ENCODE peak calls at places on chromosomes 6 and 20, in six cellular contexts. G, H, B, U, W and S are unnamed samples.

GRCh38 chr20:32251470-32251869 is 26.0 kb upstream of the KIF3B start:
- DNase-seq in U (no peak), B (no peak), G (no peak), H (no peak), W (no peak), S (no peak)

GRCh38 chr20:41734506-41734945 is 116.3 kb upstream of the CHD6 start:
- DNase-seq in U (peak), B (no peak), W (peak), G (peak), H (no peak), S (peak)

GRCh38 chr6:131191590-131191989 is 56.3 kb downstream of the AKAP7 start:
- DNase-seq in W (no peak), B (no peak), H (no peak), U (no peak), G (no peak), S (no peak)

GRCh38 chr6:22231616-22232015 is 65.2 kb downstream of the PRL start:
- DNase-seq in H (no peak), U (no peak), W (peak), G (no peak), B (no peak), S (no peak)

GRCh38 chr20:2005359-2005758 is 11.5 kb upstream of the PDYN start:
- DNase-seq in B (no peak), H (no peak), W (peak), G (no peak), U (no peak), S (no peak)

GRCh38 chr6:13273931-13274706 is 54.2 kb downstream of the TBC1D7 start:
- DNase-seq in B (peak), H (no peak), G (no peak), W (peak), U (no peak), S (no peak)

GRCh38 chr6:111668410-111668809 is 62.7 kb upstream of the TRAF3IP2 start:
- DNase-seq in H (no peak), W (no peak), B (no peak), G (no peak), U (no peak), S (peak)

GRCh38 chr6:126913658-126914057 is 204.8 kb upstream of the RSPO3 start:
- DNase-seq in U (no peak), B (no peak), H (no peak), G (no peak), W (no peak), S (no peak)

GRCh38 chr20:50107086-50107645 is 5.8 kb downstream of the UBE2V1 start:
- DNase-seq in G (no peak), H (no peak), U (no peak), B (no peak), W (no peak), S (no peak)

GRCh38 chr6:28725274-28725809 is 198.4 kb downstream of the TRIM27 start:
- DNase-seq in G (no peak), H (no peak), U (no peak), B (no peak), W (no peak), S (no peak)

GRCh38 chr20:52888096-52888495 is 84.1 kb upstream of the TSHZ2 start:
- DNase-seq in B (no peak), U (no peak), H (no peak), W (peak), G (no peak), S (no peak)

GRCh38 chr6:20826378-20826777 is 292.1 kb downstream of the CDKAL1 start:
- DNase-seq in H (no peak), U (no peak), B (no peak), G (no peak), W (peak), S (no peak)

GRCh38 chr6:37696841-37697735 is 595 bp downstream of the MDGA1 start:
- DNase-seq in G (peak), B (no peak), H (no peak), W (no peak), U (peak), S (peak)

GRCh38 chr20:47795214-47795667 is 10.0 kb upstream of the SULF2 start:
- DNase-seq in U (no peak), W (peak), B (no peak), G (no peak), H (no peak), S (no peak)

GRCh38 chr20:49615401-49616153 is 47.6 kb upstream of the PTGIS start:
- DNase-seq in W (peak), B (no peak), G (no peak), H (no peak), U (no peak), S (no peak)

GRCh38 chr6:154962751-154963150 is 32.4 kb upstream of the TIAM2 start:
- DNase-seq in W (peak), G (no peak), H (peak), B (no peak), U (no peak), S (no peak)

GRCh38 chr6:51753635-51754034 is 333.8 kb downstream of the PKHD1 start:
- DNase-seq in G (peak), U (no peak), H (no peak), W (no peak), B (no peak), S (no peak)

GRCh38 chr6:107786709-107787588 is 37.2 kb downstream of the SCML4 start:
- DNase-seq in H (no peak), B (no peak), W (no peak), G (no peak), U (no peak), S (no peak)

GRCh38 chr20:20368414-20369352 is 779 bp downstream of the INSM1 start:
- DNase-seq in U (no peak), B (no peak), H (no peak), G (peak), W (no peak), S (peak)

GRCh38 chr6:46246081-46246480 is 75.3 kb upstream of the ENPP5 start:
- DNase-seq in U (no peak), W (no peak), G (no peak), H (peak), B (no peak), S (no peak)

GRCh38 chr6:157761331-157761921 is 61.6 kb upstream of the SNX9 start:
- DNase-seq in W (peak), G (no peak), B (no peak), H (no peak), U (no peak), S (no peak)

GRCh38 chr6:7159790-7160525 is 52.2 kb downstream of the RREB1 start:
- DNase-seq in B (no peak), U (no peak), H (no peak), W (no peak), G (no peak), S (no peak)

GRCh38 chr6:11323666-11324452 is 91.4 kb upstream of the NEDD9 start:
- DNase-seq in B (no peak), W (peak), H (no peak), U (no peak), G (no peak), S (no peak)

GRCh38 chr6:53496797-53497196 is 48.1 kb downstream of the GCLC start:
- DNase-seq in H (peak), B (no peak), U (no peak), G (no peak), W (peak), S (no peak)

GRCh38 chr6:118709859-118710350 is 58.5 kb upstream of the CEP85L start:
- DNase-seq in U (no peak), G (no peak), H (no peak), B (peak), W (peak), S (no peak)

GRCh38 chr6:12062605-12063004 is 50.5 kb downstream of the HIVEP1 start:
- DNase-seq in B (no peak), H (no peak), G (no peak), W (no peak), U (no peak), S (no peak)

GRCh38 chr6:156699017-156699421 is 78.2 kb upstream of the ARID1B start:
- DNase-seq in B (no peak), W (peak), U (no peak), H (no peak), G (no peak), S (no peak)

GRCh38 chr20:52118233-52118632 is 73.3 kb downstream of the ZFP64 start:
- DNase-seq in H (no peak), U (no peak), G (no peak), W (no peak), B (no peak), S (no peak)

GRCh38 chr6:81950877-81951276 is 198.4 kb upstream of the TENT5A start:
- DNase-seq in W (peak), H (no peak), B (no peak), U (no peak), G (no peak), S (no peak)